ENCODE peak calls at places on chromosomes 7 and 10, in five cellular contexts. X is HCT116, Q is MM.1S, A is mesendoderm, T is neural progenitor cell. D is an unnamed sample.

GRCh38 chr10:112915590-112916572 is 34.2 kb upstream of the TCF7L2 start:
- DNase-seq in T (no peak), X (peak; percentile 80), Q (no peak), A (peak; percentile 50), D (peak; percentile 82)

GRCh38 chr7:2205036-2205780 is 27.5 kb downstream of the MAD1L1 start:
- DNase-seq in Q (no peak), T (no peak), A (no peak), X (no peak), D (no peak)

GRCh38 chr10:5416981-5417380 is 4.6 kb downstream of the NET1 start:
- DNase-seq in T (peak; percentile 28), X (no peak), Q (no peak), A (peak; percentile 58), D (no peak)

GRCh38 chr7:40598915-40599314 is 464.1 kb downstream of the SUGCT start:
- DNase-seq in A (no peak), T (no peak), Q (peak; percentile 39), X (no peak), D (no peak)

GRCh38 chr10:35898722-35899485 is 256.8 kb upstream of the FZD8 start:
- DNase-seq in A (peak; percentile 53), T (no peak), Q (no peak), X (no peak), D (no peak)

GRCh38 chr7:112331495-112331894 is 118.8 kb upstream of the IFRD1 start:
- DNase-seq in A (peak; percentile 23), X (no peak), T (no peak), Q (no peak), D (no peak)

GRCh38 chr7:10483671-10484070 is 490.0 kb upstream of the PHF14 start:
- DNase-seq in X (no peak), T (no peak), Q (no peak), A (no peak), D (no peak)

GRCh38 chr7:78161781-78162180 is 363.2 kb downstream of the PHTF2 start:
- DNase-seq in Q (no peak), X (no peak), A (no peak), T (no peak), D (no peak)

GRCh38 chr7:79199266-79199665 is 254.2 kb downstream of the MAGI2 start:
- DNase-seq in X (no peak), A (no peak), Q (no peak), T (no peak), D (no peak)

GRCh38 chr7:158614695-158615094 is 27.1 kb upstream of the PTPRN2 start:
- DNase-seq in Q (no peak), A (no peak), T (no peak), X (no peak), D (no peak)

GRCh38 chr7:127448566-127448965 is 56.1 kb upstream of the ZNF800 start:
- DNase-seq in Q (no peak), T (no peak), X (no peak), A (no peak), D (no peak)

GRCh38 chr7:127447326-127447945 is 54.9 kb upstream of the ZNF800 start:
- DNase-seq in T (peak; percentile 49), Q (peak; percentile 95), A (peak; percentile 93), X (peak; percentile 74), D (peak; percentile 5)

DNA sequence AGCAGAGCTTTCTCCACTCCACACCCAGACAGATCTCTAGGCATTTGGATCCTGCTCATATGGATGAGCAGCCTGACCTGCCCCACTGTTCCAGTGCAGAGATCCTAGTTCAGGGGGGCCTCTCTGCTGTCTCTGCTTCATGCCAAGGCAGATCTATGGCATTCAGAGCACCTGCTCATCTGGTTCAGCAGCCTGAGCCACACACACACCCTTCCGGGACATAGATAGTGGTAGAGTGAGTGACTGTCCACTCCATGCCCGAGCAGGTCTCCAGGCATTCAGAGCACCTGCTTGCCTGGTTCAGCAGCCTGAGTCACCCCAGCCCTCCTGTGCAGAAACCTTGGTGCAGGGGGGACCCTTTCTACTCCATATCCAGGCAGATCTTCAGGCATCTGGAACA is 54.3 kb upstream of the ZNF800 start:
- DNase-seq in A (no peak), X (no peak), Q (no peak), T (no peak), D (no peak)
- H3K4me3 ChIP-seq in A (no peak overlapping the region), X (no peak overlapping the region), Q (no peak overlapping the region), T (no peak overlapping the region), D (no peak overlapping the region)

GRCh38 chr7:32239764-32240163 is 169.6 kb upstream of the PDE1C start:
- DNase-seq in A (no peak), X (no peak), T (no peak), Q (no peak), D (no peak)
- H3K79me2 ChIP-seq in A (no peaks in the 10 kb centered on the region), X (no peaks in the 10 kb centered on the region), T (no peaks in the 10 kb centered on the region), Q (no peaks in the 10 kb centered on the region), D (no peaks in the 10 kb centered on the region)

DNA sequence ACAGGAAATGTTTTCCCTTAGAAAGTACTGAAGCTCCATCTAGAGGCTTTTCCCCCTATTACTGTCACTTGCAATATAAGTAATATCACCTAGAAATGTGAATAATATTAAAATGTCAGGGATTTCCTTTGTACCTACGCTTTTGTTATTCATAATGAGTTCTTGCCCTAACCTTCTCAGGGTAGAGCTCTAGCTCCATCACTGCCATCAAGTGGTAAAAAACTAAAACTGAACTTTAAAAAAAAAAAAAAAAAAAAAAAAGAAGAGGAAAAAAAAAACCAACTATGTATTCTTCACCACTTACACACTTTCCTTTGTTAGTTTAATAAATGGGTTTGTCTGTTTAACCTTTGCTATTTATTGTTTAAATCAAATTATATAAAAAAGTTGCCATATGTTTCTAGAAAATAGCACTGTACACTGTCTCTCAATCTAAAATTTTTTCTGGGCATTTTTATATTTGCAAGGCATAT is 49.9 kb downstream of the DNAJC1 start:
- DNase-seq in A (peak; percentile 66), T (peak; percentile 59), X (peak; percentile 53), Q (peak; percentile 55), D (no peak)
- H3K4me3 ChIP-seq in A (no peak overlapping the region), T (no peak overlapping the region), X (no peak overlapping the region), Q (no peak overlapping the region), D (no peak overlapping the region)

DNA sequence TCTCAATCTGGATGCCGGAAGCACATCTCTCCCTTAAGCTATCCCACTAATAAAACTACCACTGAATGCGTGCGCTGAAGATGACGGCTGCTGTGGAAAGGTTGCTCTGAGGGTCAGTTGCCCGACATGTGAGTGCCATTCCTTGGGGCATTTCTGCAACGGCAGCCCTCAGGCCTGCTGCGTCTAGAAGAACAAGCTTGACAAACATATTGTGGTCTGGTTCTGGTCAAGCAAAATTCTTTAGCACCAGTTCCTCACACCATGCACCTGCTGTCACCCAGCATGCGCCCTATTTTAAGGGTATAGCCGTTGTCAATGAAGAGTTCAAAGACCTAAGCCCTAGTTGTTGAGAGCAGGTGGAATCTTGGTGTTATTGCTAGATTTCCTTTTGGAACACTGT is 184.2 kb downstream of the SRPK2 start:
- DNase-seq in Q (no peak), X (no peak), A (no peak), T (no peak), D (no peak)
- H3K79me2 ChIP-seq in Q (peaks cover 87% of the 10 kb centered on the region), X (peaks cover 35% of the 10 kb centered on the region), A (no peaks in the 10 kb centered on the region), T (peaks cover 25% of the 10 kb centered on the region), D (peaks cover 6% of the 10 kb centered on the region)

DNA sequence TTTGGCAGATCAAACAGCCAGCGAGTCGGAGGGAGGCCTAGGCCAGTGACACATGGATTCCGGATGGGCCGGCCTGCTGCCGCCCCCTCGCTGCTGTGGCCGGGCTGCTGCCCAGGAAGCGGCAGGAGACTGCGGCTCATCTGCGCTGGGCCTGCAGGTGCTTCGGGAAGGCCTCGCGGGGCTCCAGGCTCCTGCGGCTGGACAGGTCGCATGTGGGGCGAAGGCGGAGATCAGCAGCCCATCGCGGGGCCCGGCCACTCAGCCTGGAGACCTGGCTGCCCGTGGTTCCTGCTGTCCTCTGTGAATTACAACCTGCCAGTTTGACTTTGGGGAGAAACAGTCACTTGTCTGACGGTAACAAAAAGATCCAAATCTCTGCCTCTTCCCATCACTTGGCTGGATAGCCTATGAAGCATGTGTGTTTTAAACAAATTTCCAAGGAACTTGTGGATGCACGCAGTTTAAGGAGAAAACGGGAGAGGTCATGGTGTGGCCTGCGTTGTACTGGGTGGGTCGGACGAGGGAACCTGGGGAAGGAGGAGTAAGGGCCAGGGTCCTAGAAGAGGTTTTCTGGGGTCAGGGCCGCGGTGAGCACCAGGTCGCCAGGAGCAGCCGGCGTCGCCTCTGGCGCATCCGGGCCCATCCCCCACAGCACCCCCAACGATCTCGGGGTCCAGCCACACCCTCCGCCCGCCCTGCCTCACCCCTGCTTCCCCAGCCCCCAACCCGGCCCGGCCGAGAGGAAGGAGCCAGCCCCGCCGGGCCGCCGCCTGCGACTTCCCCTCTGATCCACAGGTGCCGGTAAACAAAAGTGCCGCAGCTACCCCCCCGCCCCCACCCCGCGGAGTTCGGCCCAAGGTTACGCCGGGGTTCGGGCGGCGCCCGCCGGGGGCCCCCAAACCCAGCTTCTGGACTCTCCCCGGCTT is 1.6 kb downstream of the SPOCK2 start:
- DNase-seq in A (peak; percentile 60), X (no peak), T (peak; percentile 75), Q (no peak), D (peak; percentile 17)
- H3K4me3 ChIP-seq in A (no peak overlapping the region), X (no peak overlapping the region), T (peak overlapping the region; percentile 62), Q (peak overlapping the region; percentile 49), D (no peak overlapping the region)

D was measured in PC-9.